ENCODE peak calls at places on chromosomes 12 and 14, in four cellular contexts. One of them, this sample, is unnamed.

GRCh38 chr14:97486601-97487120 is 689.5 kb downstream of the VRK1 start:
- DNase-seq in HepG2: no peak
- DNase-seq in GM12878: no peak
- DNase-seq in K562: no peak
- DNase-seq in this sample: no peak

GRCh38 chr14:51644215-51644969 is 7.3 kb upstream of the FRMD6 start:
- DNase-seq in HepG2: no peak
- DNase-seq in GM12878: no peak
- DNase-seq in K562: no peak
- DNase-seq in this sample: no peak

GRCh38 chr12:76554411-76555225 is 5.0 kb downstream of the OSBPL8 start:
- DNase-seq in HepG2: no peak
- DNase-seq in GM12878: no peak
- DNase-seq in K562: no peak
- DNase-seq in this sample: no peak

GRCh38 chr12:132139912-132140311 is 4.2 kb downstream of the DDX51 start:
- DNase-seq in HepG2: no peak
- DNase-seq in GM12878: no peak
- DNase-seq in K562: no peak
- DNase-seq in this sample: no peak

GRCh38 chr12:51823875-51824565 is 24.5 kb downstream of the FIGNL2 start:
- DNase-seq in HepG2: peak; percentile 59
- DNase-seq in GM12878: no peak
- DNase-seq in K562: peak; percentile 69
- DNase-seq in this sample: peak; percentile 70

GRCh38 chr12:6285063-6285477 is 25.4 kb upstream of the PLEKHG6 start:
- DNase-seq in HepG2: peak; percentile 70
- DNase-seq in GM12878: no peak
- DNase-seq in K562: peak; percentile 78
- DNase-seq in this sample: peak; percentile 95

GRCh38 chr12:79407671-79408622 is 282.8 kb downstream of the PAWR start:
- DNase-seq in HepG2: peak; percentile 74
- DNase-seq in GM12878: peak; percentile 9
- DNase-seq in K562: peak; percentile 6
- DNase-seq in this sample: peak; percentile 50

GRCh38 chr12:49296836-49297694 is 2.1 kb downstream of the PRPH start:
- DNase-seq in HepG2: peak; percentile 48
- DNase-seq in GM12878: no peak
- DNase-seq in K562: peak; percentile 89
- DNase-seq in this sample: peak; percentile 90

GRCh38 chr12:38648813-38649212 is 256.6 kb downstream of the CPNE8 start:
- DNase-seq in HepG2: no peak
- DNase-seq in GM12878: no peak
- DNase-seq in K562: no peak
- DNase-seq in this sample: no peak

GRCh38 chr12:90970911-90971310 is 15.9 kb upstream of the CCER1 start:
- DNase-seq in HepG2: no peak
- DNase-seq in GM12878: no peak
- DNase-seq in K562: no peak
- DNase-seq in this sample: no peak

GRCh38 chr12:132147423-132148367 is 3.4 kb downstream of the NOC4L start:
- DNase-seq in HepG2: no peak
- DNase-seq in GM12878: no peak
- DNase-seq in K562: no peak
- DNase-seq in this sample: no peak

GRCh38 chr12:65821336-65821735 is 2.9 kb upstream of the HMGA2 start:
- DNase-seq in HepG2: no peak
- DNase-seq in GM12878: no peak
- DNase-seq in K562: no peak
- DNase-seq in this sample: no peak

GRCh38 chr12:123916729-123917128 is 55.9 kb downstream of the CCDC92 start:
- DNase-seq in HepG2: no peak
- DNase-seq in GM12878: no peak
- DNase-seq in K562: no peak
- DNase-seq in this sample: no peak

GRCh38 chr14:35333797-35334743 is 41.9 kb downstream of the PSMA6 start:
- DNase-seq in HepG2: peak; percentile 78
- DNase-seq in GM12878: no peak
- DNase-seq in K562: peak; percentile 48
- DNase-seq in this sample: peak; percentile 29

GRCh38 chr14:91293281-91293680 is 48.8 kb upstream of the GPR68 start:
- DNase-seq in HepG2: no peak
- DNase-seq in GM12878: no peak
- DNase-seq in K562: no peak
- DNase-seq in this sample: no peak

GRCh38 chr12:106978035-106978800 is 8.7 kb downstream of the MTERF2 start:
- DNase-seq in HepG2: peak; percentile 31
- DNase-seq in GM12878: no peak
- DNase-seq in K562: peak; percentile 83
- DNase-seq in this sample: no peak

GRCh38 chr14:94052662-94053061 is 26.5 kb downstream of the OTUB2 start:
- DNase-seq in HepG2: no peak
- DNase-seq in GM12878: no peak
- DNase-seq in K562: no peak
- DNase-seq in this sample: no peak

GRCh38 chr12:3315201-3315661 is 175.8 kb upstream of the PRMT8 start:
- DNase-seq in HepG2: no peak
- DNase-seq in GM12878: no peak
- DNase-seq in K562: no peak
- DNase-seq in this sample: no peak

GRCh38 chr12:132559652-132560420 is 50.5 kb downstream of the LRCOL1 start:
- DNase-seq in HepG2: peak; percentile 6
- DNase-seq in GM12878: no peak
- DNase-seq in K562: peak; percentile 81
- DNase-seq in this sample: peak; percentile 66

GRCh38 chr12:32768518-32768917 is 12.8 kb upstream of the YARS2 start:
- DNase-seq in HepG2: no peak
- DNase-seq in GM12878: no peak
- DNase-seq in K562: no peak
- DNase-seq in this sample: no peak

GRCh38 chr12:115204957-115205754 is 521.2 kb upstream of the TBX3 start:
- DNase-seq in HepG2: no peak
- DNase-seq in GM12878: no peak
- DNase-seq in K562: peak; percentile 33
- DNase-seq in this sample: no peak

GRCh38 chr12:46433829-46434228 is 61.3 kb upstream of the SLC38A2 start:
- DNase-seq in HepG2: no peak
- DNase-seq in GM12878: no peak
- DNase-seq in K562: no peak
- DNase-seq in this sample: no peak

GRCh38 chr12:108777156-108777555 is 45.8 kb upstream of the CORO1C start:
- DNase-seq in HepG2: no peak
- DNase-seq in GM12878: no peak
- DNase-seq in K562: no peak
- DNase-seq in this sample: no peak

GRCh38 chr14:105364100-105364708 is 34.1 kb upstream of the TEX22 start:
- DNase-seq in HepG2: no peak
- DNase-seq in GM12878: no peak
- DNase-seq in K562: peak; percentile 13
- DNase-seq in this sample: no peak

GRCh38 chr12:75782182-75782581 is 249.4 kb downstream of the PHLDA1 start:
- DNase-seq in HepG2: no peak
- DNase-seq in GM12878: no peak
- DNase-seq in K562: no peak
- DNase-seq in this sample: no peak

DNA sequence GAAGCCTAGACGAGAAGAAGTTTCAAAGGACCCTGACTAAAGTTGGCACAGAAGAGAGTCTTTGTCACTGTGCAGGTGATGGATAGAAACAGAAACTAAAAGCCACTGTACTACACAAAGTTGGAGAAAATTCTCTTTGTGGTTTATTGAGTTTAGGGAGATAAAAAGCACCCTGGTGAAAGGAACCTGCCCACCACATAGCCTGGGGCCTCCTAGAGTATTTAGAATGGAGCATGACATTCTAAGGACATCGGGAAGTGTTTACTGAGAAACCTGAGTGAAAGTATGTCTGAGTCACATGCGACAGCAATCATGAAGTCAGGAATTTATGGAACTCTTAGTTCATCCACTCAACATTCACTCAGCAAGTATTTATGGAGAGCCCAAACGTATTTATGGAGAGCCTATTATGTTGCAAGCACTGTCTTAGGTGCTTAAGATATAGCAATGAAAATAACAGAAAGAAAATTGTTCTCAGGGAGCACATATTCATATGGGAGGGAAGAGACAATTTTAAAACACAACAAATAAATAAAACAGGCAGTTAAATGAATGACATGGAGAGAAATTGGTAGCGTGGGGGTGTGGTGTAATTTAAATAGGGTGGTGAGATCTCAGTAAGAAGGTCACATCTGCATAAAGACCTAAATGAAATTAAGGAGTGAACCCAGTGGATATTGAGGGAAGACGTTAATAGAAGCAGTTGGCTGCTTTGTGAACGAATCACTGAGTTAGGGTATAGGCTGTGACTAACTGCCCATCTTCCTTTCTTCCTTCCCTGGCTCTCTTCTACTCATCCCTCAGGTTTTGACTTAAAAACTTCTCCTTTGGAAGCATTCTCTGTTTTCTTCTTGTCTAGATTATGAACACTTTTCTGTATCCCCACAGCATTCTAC is 65.0 kb downstream of the BTG1 start:
- DNase-seq in HepG2: no peak
- DNase-seq in GM12878: no peak
- DNase-seq in K562: no peak
- DNase-seq in this sample: peak; percentile 90
- TF ChIP-seq POLR2AphosphoS2 in HepG2: no peak
- TF ChIP-seq POLR2AphosphoS2 in GM12878: no peak
- TF ChIP-seq POLR2AphosphoS2 in K562: no peak
- TF ChIP-seq POLR2AphosphoS2 in this sample: no peak

GRCh38 chr12:13801543-13801942 is 179.9 kb downstream of the GRIN2B start:
- DNase-seq in HepG2: no peak
- DNase-seq in GM12878: no peak
- DNase-seq in K562: no peak
- DNase-seq in this sample: no peak
- TF ChIP-seq REST in HepG2: no peak
- TF ChIP-seq REST in GM12878: peak; percentile 62
- TF ChIP-seq REST in K562: no peak
- TF ChIP-seq REST in this sample: peak; percentile 67

GRCh38 chr12:70842136-70842535 is 78.4 kb downstream of the PTPRR start:
- DNase-seq in HepG2: no peak
- DNase-seq in GM12878: no peak
- DNase-seq in K562: no peak
- DNase-seq in this sample: no peak
- TF ChIP-seq POLR2AphosphoS2 in HepG2: no peak
- TF ChIP-seq POLR2AphosphoS2 in GM12878: no peak
- TF ChIP-seq POLR2AphosphoS2 in K562: no peak
- TF ChIP-seq POLR2AphosphoS2 in this sample: no peak

GRCh38 chr14:25942090-25942489 is 655.7 kb downstream of the NOVA1 start:
- DNase-seq in HepG2: no peak
- DNase-seq in GM12878: no peak
- DNase-seq in K562: no peak
- DNase-seq in this sample: no peak

GRCh38 chr14:25945746-25946145 is 652.1 kb downstream of the NOVA1 start:
- DNase-seq in HepG2: no peak
- DNase-seq in GM12878: no peak
- DNase-seq in K562: no peak
- DNase-seq in this sample: no peak

GRCh38 chr14:25943329-25943728 is 654.5 kb downstream of the NOVA1 start:
- DNase-seq in HepG2: no peak
- DNase-seq in GM12878: no peak
- DNase-seq in K562: no peak
- DNase-seq in this sample: no peak

DNA sequence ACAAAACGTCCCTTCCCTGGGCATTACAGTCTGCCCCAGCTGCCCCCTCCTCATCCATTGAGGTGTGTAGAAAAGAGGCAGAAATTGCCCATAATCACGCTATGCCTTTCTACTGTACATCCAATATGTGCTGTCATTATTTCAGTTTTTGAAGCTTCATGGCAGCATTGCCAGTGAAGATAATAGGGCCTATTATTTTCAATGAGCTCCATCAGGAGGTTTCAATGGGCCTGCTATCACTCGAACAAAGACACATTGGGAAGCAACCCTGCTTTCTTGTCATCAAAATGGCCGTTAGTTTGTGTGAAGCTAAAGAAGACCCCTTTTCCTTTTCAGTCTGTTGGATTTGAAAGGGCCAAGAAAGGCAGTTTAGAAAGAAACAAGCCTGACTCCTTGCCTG is 653.8 kb downstream of the NOVA1 start:
- DNase-seq in HepG2: no peak
- DNase-seq in GM12878: no peak
- DNase-seq in K562: no peak
- DNase-seq in this sample: no peak
- TF ChIP-seq REST in HepG2: no peak
- TF ChIP-seq REST in GM12878: no peak
- TF ChIP-seq REST in K562: no peak
- TF ChIP-seq REST in this sample: no peak

DNA sequence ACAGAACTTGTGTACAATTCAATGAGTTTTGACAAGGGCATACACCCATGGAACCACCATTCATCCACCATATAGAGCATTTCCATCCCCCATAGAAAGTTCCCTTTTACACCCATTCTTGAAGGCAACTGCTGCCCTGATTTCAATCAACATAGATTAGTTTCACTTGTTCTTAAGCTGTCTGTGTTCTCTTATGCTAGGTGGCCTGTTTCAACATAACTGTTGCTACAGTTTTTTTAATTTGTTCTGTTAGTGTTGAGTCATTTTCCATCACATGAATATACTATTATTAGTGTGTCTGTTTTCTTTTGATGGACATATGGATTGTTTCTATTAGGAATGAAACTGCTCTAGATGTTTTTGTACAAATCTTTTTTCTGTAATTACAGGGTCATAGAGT is 123.4 kb downstream of the PTPRQ start:
- DNase-seq in HepG2: no peak
- DNase-seq in GM12878: no peak
- DNase-seq in K562: no peak
- DNase-seq in this sample: no peak
- TF ChIP-seq POLR2AphosphoS2 in HepG2: no peak
- TF ChIP-seq POLR2AphosphoS2 in GM12878: no peak
- TF ChIP-seq POLR2AphosphoS2 in K562: no peak
- TF ChIP-seq POLR2AphosphoS2 in this sample: no peak

DNA sequence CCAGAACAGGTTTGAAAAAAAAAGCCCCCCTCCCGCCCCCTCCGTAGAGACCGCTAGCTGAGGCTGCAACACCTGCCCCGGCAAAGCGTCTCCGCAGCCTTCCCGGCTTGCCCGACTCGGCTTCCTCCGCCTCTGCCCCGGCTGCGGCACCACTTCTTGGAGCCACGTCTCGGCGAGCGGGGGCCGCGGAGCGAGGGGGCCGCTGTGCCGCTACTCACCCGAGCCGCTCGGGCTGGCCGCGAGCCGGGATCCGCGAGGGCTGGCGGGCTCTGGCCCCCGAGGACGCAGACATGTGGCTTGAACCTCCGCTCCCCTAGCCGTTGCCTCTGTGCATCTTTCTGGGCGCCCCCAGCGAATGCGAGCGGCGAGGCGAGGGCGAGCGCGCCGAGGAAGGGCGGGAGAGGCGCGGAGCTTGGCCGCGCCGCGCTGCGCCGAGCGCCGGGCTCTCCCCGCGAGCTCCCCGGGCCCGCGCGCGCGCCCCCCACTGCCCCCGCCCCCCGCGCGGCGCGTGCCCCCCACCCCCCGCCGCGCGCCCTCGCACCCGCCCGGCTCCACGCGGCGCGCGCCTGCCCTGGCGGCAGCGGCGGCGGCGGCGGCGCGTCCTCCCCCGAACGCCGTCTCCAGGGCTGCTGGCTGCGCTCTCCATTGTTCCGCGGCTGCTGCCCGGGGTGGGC is 249.5 kb downstream of the APAF1 start:
- DNase-seq in HepG2: no peak
- DNase-seq in GM12878: no peak
- DNase-seq in K562: no peak
- DNase-seq in this sample: no peak
- TF ChIP-seq REST in HepG2: no peak
- TF ChIP-seq REST in GM12878: no peak
- TF ChIP-seq REST in K562: no peak
- TF ChIP-seq REST in this sample: no peak

This sample was measured in A549.